ENCODE peak calls at places on chromosome X, in six cellular contexts. L is uterus, W is testis, U is heart right ventricle, K is A549, C is stomach. B is an unnamed sample. For H3K4me1, the result is how much of the 10 kb centered on the place peaks cover.

GRCh38 chrX:150253946-150254615 is 109.0 kb upstream of the MAMLD1 start:
- DNase-seq in L (no peak), W (no peak), U (no peak), K (no peak), C (no peak), B (no peak)

GRCh38 chrX:95718746-95719145 is 965.9 kb upstream of the DIAPH2 start:
- DNase-seq in L (no peak), W (no peak), U (no peak), K (no peak), C (no peak), B (no peak)

GRCh38 chrX:119763836-119764387 is 5.5 kb downstream of the SOWAHD start:
- DNase-seq in L (no peak), W (no peak), U (no peak), K (no peak), C (no peak), B (no peak)

GRCh38 chrX:133045986-133046385 is 50.9 kb downstream of the USP26 start:
- DNase-seq in L (no peak), W (no peak), U (no peak), K (no peak), C (no peak), B (peak)

GRCh38 chrX:106973433-106974149 is 26.4 kb downstream of the MORC4 start:
- DNase-seq in L (no peak), W (no peak), U (no peak), K (no peak), C (no peak), B (no peak)

GRCh38 chrX:49761481-49761880 is 65.7 kb upstream of the PAGE1 start:
- DNase-seq in L (no peak), W (no peak), U (no peak), K (peak), C (no peak), B (no peak)

GRCh38 chrX:95903490-95903889 is 781.2 kb upstream of the DIAPH2 start:
- DNase-seq in L (no peak), W (no peak), U (no peak), K (no peak), C (no peak), B (no peak)

GRCh38 chrX:7444967-7445366 is 297.0 kb upstream of the PUDP start:
- DNase-seq in L (no peak), W (no peak), U (no peak), K (no peak), C (no peak), B (peak)

GRCh38 chrX:15107367-15107988 is 162.4 kb downstream of the ASB9 start:
- DNase-seq in L (no peak), W (no peak), U (no peak), K (no peak), C (no peak), B (no peak)

GRCh38 chrX:1442724-1443367 is 9.9 kb downstream of the ASMTL start:
- DNase-seq in L (no peak), W (no peak), U (no peak), K (no peak), C (no peak), B (no peak)

GRCh38 chrX:138638996-138639395 is 72.5 kb downstream of the FGF13 start:
- DNase-seq in L (no peak), W (no peak), U (no peak), K (no peak), C (no peak), B (no peak)

DNA sequence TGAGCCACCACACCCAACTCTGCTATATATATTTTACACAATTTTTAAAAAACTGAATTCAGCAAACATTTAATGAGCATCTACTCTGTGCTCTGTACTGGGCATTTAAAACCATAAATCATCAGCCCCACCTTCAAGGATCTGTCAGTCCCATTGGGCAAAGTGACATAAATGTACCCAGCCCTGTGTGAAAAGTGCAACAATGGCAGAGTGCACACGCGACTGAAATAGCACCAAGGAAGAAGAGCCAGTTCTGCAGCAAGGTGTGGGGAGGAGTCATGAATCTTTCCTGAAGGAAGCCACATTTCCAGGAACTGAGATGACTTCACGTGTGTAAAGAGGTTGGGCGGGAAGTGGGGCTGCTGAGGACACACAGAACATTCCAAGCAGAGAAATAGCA is 111.5 kb upstream of the ATP6AP2 start:
- DNase-seq in L (no peak), W (no peak), U (no peak), K (no peak), C (no peak), B (no peak)
- H3K4me1 ChIP-seq in L (under half), W (under half), U (under half), K (under half), C (under half), B (under half)

DNA sequence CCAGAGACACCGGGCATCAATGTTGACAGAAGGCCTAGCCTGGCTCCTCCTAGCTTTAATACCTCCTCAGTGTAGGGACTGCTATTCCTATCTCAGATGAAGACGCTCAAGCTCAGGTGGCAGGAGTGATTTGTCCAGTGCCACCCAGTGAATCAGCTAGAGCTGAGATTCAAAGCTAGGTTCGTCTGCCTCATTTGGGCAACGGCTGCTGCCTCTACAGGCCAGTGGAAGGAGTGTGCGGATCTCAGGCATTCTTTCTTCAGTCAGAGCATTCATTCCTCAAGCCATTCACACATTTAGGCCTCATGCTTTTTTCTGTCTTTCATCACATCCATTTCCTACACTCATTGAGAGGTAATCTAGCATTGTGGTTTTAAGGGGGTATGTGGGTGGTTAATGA is 7.3 kb downstream of the TSR2 start:
- DNase-seq in L (no peak), W (peak), U (no peak), K (peak), C (no peak), B (no peak)
- TF ChIP-seq CTCF in L (no peak), W (no peak), U (no peak), K (no peak), C (no peak), B (peak)

GRCh38 chrX:130086414-130087207 is 23.7 kb downstream of the ELF4 start:
- DNase-seq in L (no peak), W (no peak), U (no peak), K (no peak), C (no peak), B (no peak)
- H3K4me1 ChIP-seq in L (under half), W (under half), U (under half), K (under half), C (under half), B (under half)

GRCh38 chrX:64205735-64206491 is 405 bp upstream of the AMER1 start:
- DNase-seq in L (peak), W (peak), U (peak), K (peak), C (peak), B (peak)
- TF ChIP-seq CTCF in L (peak), W (no peak), U (peak), K (no peak), C (no peak), B (peak)

GRCh38 chrX:43706786-43707185 is 50.7 kb downstream of the MAOA start:
- DNase-seq in L (no peak), W (no peak), U (no peak), K (no peak), C (no peak), B (no peak)
- H3K4me1 ChIP-seq in L (under half), W (under half), U (under half), K (under half), C (under half), B (under half)

GRCh38 chrX:26651755-26652154 is 435.8 kb downstream of the MAGEB5 start:
- DNase-seq in L (no peak), W (no peak), U (no peak), K (no peak), C (no peak), B (no peak)
- TF ChIP-seq CTCF in L (no peak), W (no peak), U (no peak), K (peak), C (no peak), B (peak)

DNA sequence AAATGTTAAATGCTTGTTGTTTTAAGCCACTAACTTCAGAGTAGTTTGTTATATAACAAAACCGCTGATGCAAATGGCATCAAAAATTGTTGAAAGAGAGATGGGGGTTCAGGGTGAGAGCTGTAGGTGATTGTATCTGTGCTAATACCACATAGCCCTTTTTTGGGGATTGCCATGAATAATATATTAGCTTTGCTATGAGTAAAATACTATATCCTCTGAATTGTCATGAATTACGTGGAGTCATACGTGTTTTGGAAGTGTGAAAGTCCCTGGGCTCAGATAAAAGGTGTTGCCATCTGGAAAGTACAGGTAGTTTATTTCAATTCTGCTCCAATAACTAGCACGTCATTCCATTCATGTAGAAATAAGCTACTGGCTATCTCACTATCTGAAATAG is 30.6 kb downstream of the DYNLT3 start:
- DNase-seq in L (no peak), W (no peak), U (no peak), K (no peak), C (no peak), B (no peak)
- H3K4me1 ChIP-seq in L (under half), W (under half), U (under half), K (under half), C (under half), B (under half)

GRCh38 chrX:134764202-134764785 is 106.0 kb upstream of the PLAC1 start:
- DNase-seq in L (no peak), W (no peak), U (no peak), K (peak), C (no peak), B (peak)
- TF ChIP-seq CTCF in L (no peak), W (no peak), U (no peak), K (peak), C (no peak), B (peak)

GRCh38 chrX:148647666-148648065 is 147.2 kb downstream of the AFF2 start:
- DNase-seq in L (no peak), W (no peak), U (no peak), K (no peak), C (no peak), B (no peak)
- H3K4me1 ChIP-seq in L (under half), W (under half), U (under half), K (under half), C (under half), B (under half)

DNA sequence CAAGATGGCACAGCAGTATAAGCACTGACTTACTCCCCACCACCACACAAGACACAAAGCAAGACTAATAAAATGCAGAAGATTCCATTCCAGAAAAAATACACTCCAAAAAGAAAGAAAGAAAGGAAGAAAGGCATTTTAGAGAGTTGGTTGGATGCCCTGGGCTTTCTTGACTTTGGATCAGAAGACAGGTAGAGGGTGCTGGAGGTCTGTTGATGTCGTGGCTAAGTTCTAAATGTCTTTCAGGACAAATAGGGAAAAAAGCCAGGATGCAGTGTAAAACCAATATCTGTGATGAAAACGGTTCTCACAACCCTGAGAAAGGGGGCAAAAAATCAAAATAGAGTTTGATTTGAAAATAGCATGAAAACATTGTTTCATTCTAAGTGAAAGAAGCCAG is 555.2 kb upstream of the PRKX start:
- DNase-seq in L (no peak), W (no peak), U (no peak), K (no peak), C (no peak), B (no peak)
- TF ChIP-seq CTCF in L (no peak), W (no peak), U (no peak), K (no peak), C (no peak), B (no peak)